ENCODE peak calls at places on chromosomes 7 and 10, in ten cellular contexts. W is Calu3; E is NCI-H510A; U is PC-3; R is OCI-LY7; N is tibial artery; C is activated naive CD8-positive, alpha-beta T cell treated with anti-CD3 and anti-CD28 coated beads, Interleukin-2, amount 50 U/mL, for 16 hours; M is T-cell; Z is midbrain; P is IMR-90. O is an unnamed sample.

GRCh38 chr10:116274141-116274861 is 1.3 kb upstream of the GFRA1 start:
- DNase-seq in W (no peak), E (peak; percentile 47), U (no peak), R (no peak), N (no peak), C (no peak), M (no peak), Z (no peak), P (no peak), O (no peak)

GRCh38 chr7:157663061-157663863 is 326.5 kb downstream of the DNAJB6 start:
- DNase-seq in W (no peak), E (no peak), U (no peak), R (no peak), N (peak; percentile 46), C (no peak), M (no peak), Z (no peak), P (no peak), O (no peak)

GRCh38 chr7:38902443-38902842 is 6.5 kb downstream of the VPS41 start:
- DNase-seq in W (no peak), E (no peak), U (no peak), R (no peak), N (no peak), C (no peak), M (no peak), Z (no peak), P (no peak), O (no peak)

GRCh38 chr7:103613655-103614642 is 167.9 kb upstream of the SLC26A5 start:
- DNase-seq in W (no peak), E (no peak), U (peak; percentile 37), R (no peak), N (no peak), C (no peak), M (no peak), Z (no peak), P (no peak), O (peak; percentile 32)

GRCh38 chr10:100826983-100827818 is 81.8 kb downstream of the PAX2 start:
- DNase-seq in W (peak; percentile 37), E (peak; percentile 18), U (no peak), R (no peak), N (no peak), C (no peak), M (no peak), Z (no peak), P (no peak), O (no peak)

GRCh38 chr7:127652333-127653248 is 597 bp downstream of the SND1 start:
- DNase-seq in W (no peak), E (no peak), U (peak; percentile 28), R (peak; percentile 33), N (no peak), C (no peak), M (no peak), Z (no peak), P (peak; percentile 62), O (peak; percentile 33)

GRCh38 chr10:14560274-14560673 is 214.4 kb downstream of the FAM107B start:
- DNase-seq in W (peak; percentile 77), E (no peak), U (peak; percentile 87), R (peak; percentile 74), N (no peak), C (no peak), M (no peak), Z (no peak), P (peak; percentile 85), O (peak; percentile 41)

GRCh38 chr7:135801877-135802276 is 53.3 kb upstream of the FAM180A start:
- DNase-seq in W (no peak), E (peak; percentile 47), U (no peak), R (no peak), N (no peak), C (no peak), M (no peak), Z (no peak), P (no peak), O (no peak)

GRCh38 chr7:73891178-73891885 is 30.4 kb downstream of the TMEM270 start:
- DNase-seq in W (peak; percentile 14), E (no peak), U (no peak), R (no peak), N (peak; percentile 85), C (no peak), M (no peak), Z (no peak), P (peak; percentile 37), O (peak; percentile 59)

GRCh38 chr10:86687750-86688149 is 19.4 kb downstream of the LDB3 start:
- DNase-seq in W (no peak), E (no peak), U (no peak), R (no peak), N (no peak), C (no peak), M (no peak), Z (no peak), P (peak; percentile 82), O (no peak)

GRCh38 chr7:91288208-91288824 is 24.1 kb downstream of the FZD1 start:
- DNase-seq in W (peak; percentile 49), E (no peak), U (peak; percentile 53), R (peak; percentile 35), N (no peak), C (no peak), M (no peak), Z (peak; percentile 23), P (no peak), O (peak; percentile 79)

GRCh38 chr10:122152544-122152943 is 118.6 kb upstream of the BTBD16 start:
- DNase-seq in W (no peak), E (peak; percentile 49), U (no peak), R (no peak), N (peak; percentile 97), C (no peak), M (no peak), Z (peak; percentile 90), P (peak; percentile 44), O (peak; percentile 58)

GRCh38 chr7:96708872-96709271 is 774 bp downstream of the SEM1 start:
- DNase-seq in W (no peak), E (no peak), U (no peak), R (peak; percentile 3), N (no peak), C (no peak), M (no peak), Z (no peak), P (no peak), O (no peak)

GRCh38 chr7:42642699-42643098 is 269.2 kb downstream of the C7orf25 start:
- DNase-seq in W (no peak), E (no peak), U (no peak), R (no peak), N (no peak), C (no peak), M (no peak), Z (no peak), P (no peak), O (no peak)

GRCh38 chr7:4841007-4841784 is 20.6 kb downstream of the PAPOLB start:
- DNase-seq in W (no peak), E (no peak), U (no peak), R (no peak), N (no peak), C (no peak), M (no peak), Z (no peak), P (no peak), O (no peak)

GRCh38 chr10:69403519-69403918 is 13.2 kb downstream of the TACR2 start:
- DNase-seq in W (no peak), E (no peak), U (peak; percentile 24), R (no peak), N (no peak), C (no peak), M (no peak), Z (no peak), P (peak; percentile 96), O (no peak)

GRCh38 chr7:18900236-18900635 is 217.2 kb downstream of the TWIST1 start:
- DNase-seq in W (no peak), E (no peak), U (no peak), R (no peak), N (no peak), C (no peak), M (no peak), Z (no peak), P (no peak), O (no peak)

GRCh38 chr10:53903756-53904155 is 897.3 kb downstream of the PCDH15 start:
- DNase-seq in W (no peak), E (no peak), U (no peak), R (no peak), N (no peak), C (no peak), M (no peak), Z (no peak), P (no peak), O (no peak)

GRCh38 chr7:21526007-21526406 is 16.8 kb upstream of the DNAH11 start:
- DNase-seq in W (no peak), E (no peak), U (peak; percentile 40), R (peak; percentile 18), N (no peak), C (no peak), M (no peak), Z (no peak), P (peak; percentile 5), O (peak; percentile 65)

GRCh38 chr7:129385598-129385997 is 48.6 kb upstream of the STRIP2 start:
- DNase-seq in W (no peak), E (no peak), U (no peak), R (no peak), N (no peak), C (no peak), M (no peak), Z (no peak), P (no peak), O (no peak)

GRCh38 chr10:47241946-47242900 is 57.8 kb upstream of the GDF10 start:
- DNase-seq in W (no peak), E (no peak), U (no peak), R (no peak), N (no peak), C (no peak), M (no peak), Z (no peak), P (no peak), O (no peak)

GRCh38 chr10:90884414-90884813 is 12.6 kb downstream of the RPP30 start:
- DNase-seq in W (no peak), E (no peak), U (peak; percentile 46), R (no peak), N (no peak), C (no peak), M (no peak), Z (no peak), P (peak; percentile 41), O (no peak)

GRCh38 chr7:55092186-55092976 is 73.6 kb downstream of the EGFR start:
- DNase-seq in W (no peak), E (no peak), U (no peak), R (no peak), N (no peak), C (no peak), M (no peak), Z (no peak), P (peak; percentile 34), O (no peak)